ENCODE peak calls at places on chromosomes 12 and 14, in four cellular contexts. One of them, this sample, is unnamed.
A peak's percentile ranks its signal among the peaks of the same experiment; 100 is the strongest.

GRCh38 chr14:72753879-72754400 is 140.0 kb downstream of the DPF3 start:
- DNase-seq in GM12878: no peak
- DNase-seq in SK-N-SH: no peak
- DNase-seq in K562: no peak
- DNase-seq in this sample: no peak

GRCh38 chr12:70849265-70849960 is 71.1 kb downstream of the PTPRR start:
- DNase-seq in GM12878: no peak
- DNase-seq in K562: peak; percentile 25
- DNase-seq in SK-N-SH: peak; percentile 5
- DNase-seq in this sample: no peak

GRCh38 chr12:87323369-87323768 is 705.8 kb downstream of the C12orf50 start:
- DNase-seq in SK-N-SH: no peak
- DNase-seq in GM12878: no peak
- DNase-seq in K562: no peak
- DNase-seq in this sample: no peak

GRCh38 chr14:60508363-60508706 is 611 bp upstream of the SIX6 start:
- DNase-seq in GM12878: no peak
- DNase-seq in SK-N-SH: peak; percentile 61
- DNase-seq in K562: no peak
- DNase-seq in this sample: no peak

GRCh38 chr12:124341645-124342069 is 46.8 kb downstream of the RFLNA start:
- DNase-seq in SK-N-SH: no peak
- DNase-seq in GM12878: no peak
- DNase-seq in K562: no peak
- DNase-seq in this sample: no peak

GRCh38 chr12:106345739-106346138 is 11.8 kb upstream of the POLR3B start:
- DNase-seq in SK-N-SH: peak; percentile 25
- DNase-seq in K562: peak; percentile 60
- DNase-seq in GM12878: no peak
- DNase-seq in this sample: no peak

GRCh38 chr14:54652188-54652889 is 85.4 kb downstream of the SAMD4A start:
- DNase-seq in K562: no peak
- DNase-seq in GM12878: no peak
- DNase-seq in SK-N-SH: no peak
- DNase-seq in this sample: no peak

GRCh38 chr14:35374273-35374681 is 30.3 kb downstream of the NFKBIA start:
- DNase-seq in SK-N-SH: no peak
- DNase-seq in K562: no peak
- DNase-seq in GM12878: no peak
- DNase-seq in this sample: peak; percentile 76

GRCh38 chr14:105153331-105153731 is 15.2 kb downstream of the JAG2 start:
- DNase-seq in GM12878: no peak
- DNase-seq in SK-N-SH: peak; percentile 56
- DNase-seq in K562: no peak
- DNase-seq in this sample: no peak

GRCh38 chr12:77488041-77488620 is 342.6 kb upstream of the NAV3 start:
- DNase-seq in K562: no peak
- DNase-seq in GM12878: no peak
- DNase-seq in SK-N-SH: no peak
- DNase-seq in this sample: no peak

GRCh38 chr12:132523576-132524331 is 33.8 kb downstream of the FBRSL1 start:
- DNase-seq in K562: peak; percentile 68
- DNase-seq in SK-N-SH: peak; percentile 93
- DNase-seq in GM12878: no peak
- DNase-seq in this sample: no peak

GRCh38 chr12:86914716-86915115 is 658.5 kb upstream of the MGAT4C start:
- DNase-seq in K562: no peak
- DNase-seq in SK-N-SH: peak; percentile 36
- DNase-seq in GM12878: no peak
- DNase-seq in this sample: peak; percentile 14

GRCh38 chr12:14193623-14194022 is 171.9 kb upstream of the ATF7IP start:
- DNase-seq in SK-N-SH: peak; percentile 15
- DNase-seq in GM12878: no peak
- DNase-seq in K562: no peak
- DNase-seq in this sample: no peak

GRCh38 chr12:120661432-120661831 is 21.0 kb downstream of the CABP1 start:
- DNase-seq in GM12878: no peak
- DNase-seq in K562: no peak
- DNase-seq in SK-N-SH: no peak
- DNase-seq in this sample: no peak

GRCh38 chr14:39243831-39244230 is 10.1 kb downstream of the MIA2 start:
- DNase-seq in K562: no peak
- DNase-seq in GM12878: no peak
- DNase-seq in SK-N-SH: no peak
- DNase-seq in this sample: no peak

GRCh38 chr12:70756791-70757190 is 119.6 kb upstream of the PTPRB start:
- DNase-seq in K562: peak; percentile 24
- DNase-seq in SK-N-SH: peak; percentile 27
- DNase-seq in GM12878: no peak
- DNase-seq in this sample: no peak

GRCh38 chr12:24223926-24224325 is 274.5 kb upstream of the SOX5 start:
- DNase-seq in GM12878: no peak
- DNase-seq in SK-N-SH: no peak
- DNase-seq in K562: no peak
- DNase-seq in this sample: no peak

GRCh38 chr12:12376636-12377448 is 20.0 kb downstream of the BORCS5 start:
- DNase-seq in K562: peak; percentile 61
- DNase-seq in SK-N-SH: peak; percentile 66
- DNase-seq in GM12878: peak; percentile 55
- DNase-seq in this sample: peak; percentile 52

GRCh38 chr12:19893514-19893913 is 454.2 kb downstream of the AEBP2 start:
- DNase-seq in GM12878: no peak
- DNase-seq in K562: no peak
- DNase-seq in SK-N-SH: no peak
- DNase-seq in this sample: no peak

GRCh38 chr12:4261655-4262054 is 11.9 kb upstream of the CCND2 start:
- DNase-seq in SK-N-SH: no peak
- DNase-seq in GM12878: peak; percentile 64
- DNase-seq in K562: no peak
- DNase-seq in this sample: no peak

GRCh38 chr12:126474703-126475102 is 1409.5 kb downstream of the AACS start:
- DNase-seq in GM12878: no peak
- DNase-seq in K562: no peak
- DNase-seq in SK-N-SH: no peak
- DNase-seq in this sample: no peak

GRCh38 chr14:70188292-70188607 is 501 bp downstream of the SLC8A3 start:
- DNase-seq in GM12878: no peak
- DNase-seq in SK-N-SH: peak; percentile 71
- DNase-seq in K562: no peak
- DNase-seq in this sample: no peak

GRCh38 chr12:24823808-24824515 is 124.9 kb downstream of the BCAT1 start:
- DNase-seq in SK-N-SH: no peak
- DNase-seq in GM12878: peak; percentile 65
- DNase-seq in K562: no peak
- DNase-seq in this sample: no peak

GRCh38 chr12:52058631-52059324 is 7.5 kb downstream of the NR4A1 start:
- DNase-seq in GM12878: no peak
- DNase-seq in SK-N-SH: no peak
- DNase-seq in K562: no peak
- DNase-seq in this sample: no peak

GRCh38 chr14:70792939-70793338 is 16.4 kb downstream of the MAP3K9 start:
- DNase-seq in SK-N-SH: no peak
- DNase-seq in GM12878: no peak
- DNase-seq in K562: no peak
- DNase-seq in this sample: no peak

GRCh38 chr12:44525806-44526654 is 350.1 kb downstream of the NELL2 start:
- DNase-seq in K562: no peak
- DNase-seq in GM12878: no peak
- DNase-seq in SK-N-SH: no peak
- DNase-seq in this sample: no peak

GRCh38 chr14:94143239-94143638 is 13.8 kb upstream of the IFI27L2 start:
- DNase-seq in SK-N-SH: no peak
- DNase-seq in GM12878: no peak
- DNase-seq in K562: peak; percentile 19
- DNase-seq in this sample: no peak

GRCh38 chr14:105253329-105253682 is 5.0 kb downstream of the BTBD6 start:
- DNase-seq in GM12878: no peak
- DNase-seq in SK-N-SH: no peak
- DNase-seq in K562: no peak
- DNase-seq in this sample: no peak

GRCh38 chr12:64125913-64126312 is 96.2 kb downstream of the KICS2 start:
- DNase-seq in K562: no peak
- DNase-seq in GM12878: no peak
- DNase-seq in SK-N-SH: no peak
- DNase-seq in this sample: no peak

GRCh38 chr14:23569443-23570151 is 2.0 kb upstream of the AP1G2 start:
- DNase-seq in GM12878: no peak
- DNase-seq in SK-N-SH: peak; percentile 72
- DNase-seq in K562: no peak
- DNase-seq in this sample: no peak

GRCh38 chr12:103800252-103800771 is 40.7 kb downstream of the NT5DC3 start:
- DNase-seq in GM12878: no peak
- DNase-seq in SK-N-SH: peak; percentile 24
- DNase-seq in K562: peak; percentile 64
- DNase-seq in this sample: peak; percentile 25

GRCh38 chr14:95185452-95186392 is 28.4 kb upstream of the DICER1 start:
- DNase-seq in SK-N-SH: no peak
- DNase-seq in GM12878: no peak
- DNase-seq in K562: peak; percentile 51
- DNase-seq in this sample: peak; percentile 82

GRCh38 chr12:24109381-24110039 is 160.0 kb upstream of the SOX5 start:
- DNase-seq in GM12878: peak; percentile 37
- DNase-seq in K562: peak; percentile 18
- DNase-seq in SK-N-SH: peak; percentile 35
- DNase-seq in this sample: no peak

GRCh38 chr12:14618990-14619389 is 51.3 kb upstream of the PLBD1 start:
- DNase-seq in SK-N-SH: peak; percentile 5
- DNase-seq in GM12878: no peak
- DNase-seq in K562: peak; percentile 9
- DNase-seq in this sample: peak; percentile 22

GRCh38 chr14:89178802-89179201 is 238.2 kb downstream of the FOXN3 start:
- DNase-seq in GM12878: no peak
- DNase-seq in K562: no peak
- DNase-seq in SK-N-SH: no peak
- DNase-seq in this sample: no peak

GRCh38 chr12:107320031-107320928 is 226.9 kb upstream of the CRY1 start:
- DNase-seq in K562: no peak
- DNase-seq in SK-N-SH: peak; percentile 59
- DNase-seq in GM12878: no peak
- DNase-seq in this sample: peak; percentile 70

GRCh38 chr14:89137514-89138163 is 279.4 kb downstream of the FOXN3 start:
- DNase-seq in K562: peak; percentile 24
- DNase-seq in SK-N-SH: peak; percentile 29
- DNase-seq in GM12878: no peak
- DNase-seq in this sample: peak; percentile 25

GRCh38 chr12:50017047-50017446 is 8.2 kb downstream of the RACGAP1 start:
- DNase-seq in SK-N-SH: no peak
- DNase-seq in GM12878: no peak
- DNase-seq in K562: no peak
- DNase-seq in this sample: no peak

GRCh38 chr12:130764475-130765185 is 48.5 kb upstream of the RIMBP2 start:
- DNase-seq in GM12878: peak; percentile 59
- DNase-seq in K562: peak; percentile 25
- DNase-seq in SK-N-SH: no peak
- DNase-seq in this sample: no peak

GRCh38 chr12:3246253-3246652 is 169.1 kb downstream of the TSPAN9 start:
- DNase-seq in GM12878: no peak
- DNase-seq in SK-N-SH: no peak
- DNase-seq in K562: no peak
- DNase-seq in this sample: no peak
- TF ChIP-seq GABPA in GM12878: no peak
- TF ChIP-seq GABPA in SK-N-SH: no peak
- TF ChIP-seq GABPA in K562: no peak
- TF ChIP-seq GABPA in this sample: no peak

DNA sequence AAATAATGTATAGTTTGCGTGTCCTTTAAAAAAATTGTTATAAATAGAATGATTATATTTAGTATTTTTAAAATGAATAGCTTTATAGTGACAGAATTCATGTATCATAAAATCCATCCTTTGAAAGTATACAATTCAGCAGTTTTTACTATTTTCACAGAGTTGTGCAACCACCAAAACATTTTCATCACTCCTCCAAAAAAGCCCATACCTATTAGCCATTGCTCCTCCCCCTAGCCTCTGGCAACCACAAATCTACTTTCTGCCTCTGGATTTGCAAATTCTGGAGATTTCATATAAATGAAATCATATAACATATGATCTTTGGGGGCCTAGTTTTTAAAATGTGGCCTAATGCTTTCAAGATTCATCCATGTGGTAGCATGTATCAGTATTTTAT is 117.9 kb upstream of the MED13L start:
- DNase-seq in K562: no peak
- DNase-seq in GM12878: no peak
- DNase-seq in SK-N-SH: no peak
- DNase-seq in this sample: peak; percentile 16
- H3K27me3 ChIP-seq in K562: no peaks in the 10 kb centered on the region
- H3K27me3 ChIP-seq in GM12878: no peaks in the 10 kb centered on the region
- H3K27me3 ChIP-seq in SK-N-SH: no peaks in the 10 kb centered on the region
- H3K27me3 ChIP-seq in this sample: no peaks in the 10 kb centered on the region

DNA sequence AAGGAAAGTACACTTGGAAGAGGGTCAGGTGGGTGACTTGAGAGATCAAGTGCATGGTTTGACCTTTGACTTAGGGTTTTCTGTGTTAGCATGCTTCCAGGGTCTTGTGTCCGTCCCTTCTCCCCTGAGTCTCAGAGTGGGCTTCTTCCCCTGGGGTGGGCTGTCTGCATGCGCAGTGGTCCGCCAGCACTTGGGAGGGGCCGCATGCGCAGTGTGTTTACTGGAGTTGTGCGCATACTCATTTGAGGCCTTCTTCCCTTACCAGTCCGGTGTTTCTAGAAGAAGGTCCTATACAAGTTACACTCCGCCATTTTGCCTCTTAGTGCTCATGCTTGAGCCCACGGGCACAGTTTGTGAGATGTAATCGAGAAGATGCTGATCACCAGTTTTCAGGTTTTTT is 58.5 kb downstream of the RIN3 start:
- DNase-seq in SK-N-SH: no peak
- DNase-seq in K562: no peak
- DNase-seq in GM12878: no peak
- DNase-seq in this sample: no peak
- TF ChIP-seq GABPA in SK-N-SH: no peak
- TF ChIP-seq GABPA in K562: no peak
- TF ChIP-seq GABPA in GM12878: no peak
- TF ChIP-seq GABPA in this sample: no peak

GRCh38 chr12:56326126-56326525 is 7.7 kb downstream of the PAN2 start:
- DNase-seq in K562: no peak
- DNase-seq in SK-N-SH: no peak
- DNase-seq in GM12878: no peak
- DNase-seq in this sample: no peak
- H3K27me3 ChIP-seq in K562: no peaks in the 10 kb centered on the region
- H3K27me3 ChIP-seq in SK-N-SH: no peaks in the 10 kb centered on the region
- H3K27me3 ChIP-seq in GM12878: no peaks in the 10 kb centered on the region
- H3K27me3 ChIP-seq in this sample: no peaks in the 10 kb centered on the region

GRCh38 chr12:88399811-88400210 is 180.5 kb downstream of the KITLG start:
- DNase-seq in K562: no peak
- DNase-seq in SK-N-SH: no peak
- DNase-seq in GM12878: no peak
- DNase-seq in this sample: no peak
- TF ChIP-seq GABPA in K562: no peak
- TF ChIP-seq GABPA in SK-N-SH: no peak
- TF ChIP-seq GABPA in GM12878: no peak
- TF ChIP-seq GABPA in this sample: no peak